ENCODE peak calls at places on chromosome 5, in eight cellular contexts. S, W, C, Y, K, N, Z and L are unnamed samples.

GRCh38 chr5:173707392-173707791 is 90.9 kb upstream of the BOD1 start:
- DNase-seq in K (peak; percentile 66), W (no peak), Z (peak; percentile 4), Y (no peak), N (peak; percentile 44), S (no peak), C (peak; percentile 64), L (no peak)

GRCh38 chr5:80701597-80701996 is 46.8 kb upstream of the DHFR start:
- DNase-seq in K (no peak), S (no peak), Z (no peak), C (no peak), W (no peak), Y (no peak), N (no peak), L (peak; percentile 66)

GRCh38 chr5:127757576-127757975 is 54.4 kb downstream of the CCDC192 start:
- DNase-seq in Z (peak; percentile 63), S (no peak), K (no peak), N (peak; percentile 42), C (peak; percentile 23), W (no peak), Y (peak; percentile 45), L (peak; percentile 13)

GRCh38 chr5:131460867-131461572 is 174.0 kb downstream of the RAPGEF6 start:
- DNase-seq in Y (no peak), C (no peak), K (no peak), W (no peak), S (no peak), Z (no peak), N (no peak), L (no peak)

GRCh38 chr5:11385251-11385900 is 518.9 kb downstream of the CTNND2 start:
- DNase-seq in W (no peak), Y (no peak), N (no peak), Z (no peak), K (no peak), C (no peak), S (no peak), L (no peak)

GRCh38 chr5:169474226-169474625 is 109.3 kb upstream of the SPDL1 start:
- DNase-seq in N (no peak), W (no peak), Z (no peak), S (no peak), K (no peak), Y (no peak), C (no peak), L (no peak)

GRCh38 chr5:168327019-168327421 is 35.6 kb downstream of the WWC1 start:
- DNase-seq in W (no peak), N (no peak), C (no peak), S (no peak), Y (no peak), K (no peak), Z (no peak), L (no peak)

GRCh38 chr5:69305512-69305911 is 27.1 kb downstream of the CCDC125 start:
- DNase-seq in N (no peak), S (no peak), C (no peak), Z (no peak), K (no peak), Y (no peak), W (no peak), L (no peak)